ENCODE peak calls at places on chromosome 21, in seven cellular contexts. One of them, this sample, is unnamed. For H3K4me1, the result is how much of the 10 kb centered on the place peaks cover.

GRCh38 chr21:45974073-45975016 is 7.2 kb upstream of the COL6A1 start:
- DNase-seq in H9: peak
- DNase-seq in mesenchymal stem cell: peak
- DNase-seq in trophoblast cell: no peak
- DNase-seq in neuronal stem cell: no peak
- DNase-seq in IMR-90: peak
- DNase-seq in H1: peak
- DNase-seq in this sample: peak

GRCh38 chr21:32190491-32191144 is 88.2 kb downstream of the MIS18A start:
- DNase-seq in mesenchymal stem cell: no peak
- DNase-seq in neuronal stem cell: no peak
- DNase-seq in trophoblast cell: no peak
- DNase-seq in H1: no peak
- DNase-seq in H9: no peak
- DNase-seq in IMR-90: no peak
- DNase-seq in this sample: no peak

GRCh38 chr21:46153259-46154154 is 1.9 kb downstream of the FTCD start:
- DNase-seq in H9: peak
- DNase-seq in IMR-90: no peak
- DNase-seq in trophoblast cell: no peak
- DNase-seq in H1: peak
- DNase-seq in mesenchymal stem cell: peak
- DNase-seq in neuronal stem cell: peak
- DNase-seq in this sample: peak

GRCh38 chr21:46455575-46456385 is 2.9 kb upstream of the DIP2A start:
- DNase-seq in H9: no peak
- DNase-seq in H1: no peak
- DNase-seq in mesenchymal stem cell: peak
- DNase-seq in IMR-90: peak
- DNase-seq in neuronal stem cell: no peak
- DNase-seq in trophoblast cell: no peak
- DNase-seq in this sample: peak

GRCh38 chr21:31108969-31109368 is 70.7 kb upstream of the KRTAP19-8 start:
- DNase-seq in trophoblast cell: no peak
- DNase-seq in IMR-90: peak
- DNase-seq in H9: no peak
- DNase-seq in H1: no peak
- DNase-seq in mesenchymal stem cell: peak
- DNase-seq in neuronal stem cell: no peak
- DNase-seq in this sample: peak

GRCh38 chr21:15005391-15005790 is 59.4 kb downstream of the NRIP1 start:
- DNase-seq in neuronal stem cell: no peak
- DNase-seq in H9: peak
- DNase-seq in IMR-90: peak
- DNase-seq in H1: peak
- DNase-seq in trophoblast cell: no peak
- DNase-seq in mesenchymal stem cell: no peak
- DNase-seq in this sample: peak

GRCh38 chr21:25169370-25169769 is 437.9 kb downstream of the MRPL39 start:
- DNase-seq in mesenchymal stem cell: no peak
- DNase-seq in H1: no peak
- DNase-seq in H9: no peak
- DNase-seq in neuronal stem cell: no peak
- DNase-seq in IMR-90: no peak
- DNase-seq in trophoblast cell: no peak
- DNase-seq in this sample: no peak

GRCh38 chr21:18370292-18370691 is 33.3 kb downstream of the TMPRSS15 start:
- DNase-seq in neuronal stem cell: no peak
- DNase-seq in mesenchymal stem cell: no peak
- DNase-seq in H1: no peak
- DNase-seq in trophoblast cell: no peak
- DNase-seq in H9: no peak
- DNase-seq in IMR-90: no peak
- DNase-seq in this sample: no peak

GRCh38 chr21:46190491-46191131 is 6.4 kb upstream of the SPATC1L start:
- DNase-seq in H1: no peak
- DNase-seq in H9: peak
- DNase-seq in trophoblast cell: no peak
- DNase-seq in IMR-90: no peak
- DNase-seq in neuronal stem cell: no peak
- DNase-seq in mesenchymal stem cell: no peak
- DNase-seq in this sample: no peak

GRCh38 chr21:38985423-38986378 is 180.0 kb downstream of the ETS2 start:
- DNase-seq in H9: no peak
- DNase-seq in H1: no peak
- DNase-seq in neuronal stem cell: no peak
- DNase-seq in trophoblast cell: no peak
- DNase-seq in IMR-90: peak
- DNase-seq in mesenchymal stem cell: peak
- DNase-seq in this sample: no peak

GRCh38 chr21:17343055-17343454 is 169.8 kb upstream of the CXADR start:
- DNase-seq in trophoblast cell: peak
- DNase-seq in H9: no peak
- DNase-seq in neuronal stem cell: peak
- DNase-seq in H1: no peak
- DNase-seq in mesenchymal stem cell: peak
- DNase-seq in IMR-90: peak
- DNase-seq in this sample: peak

GRCh38 chr21:28903448-28903847 is 89.2 kb downstream of the LTN1 start:
- DNase-seq in IMR-90: no peak
- DNase-seq in trophoblast cell: no peak
- DNase-seq in H1: no peak
- DNase-seq in neuronal stem cell: no peak
- DNase-seq in H9: no peak
- DNase-seq in mesenchymal stem cell: no peak
- DNase-seq in this sample: no peak

GRCh38 chr21:39968010-39968409 is 100.8 kb downstream of the PCP4 start:
- DNase-seq in H9: peak
- DNase-seq in mesenchymal stem cell: no peak
- DNase-seq in neuronal stem cell: no peak
- DNase-seq in H1: peak
- DNase-seq in trophoblast cell: no peak
- DNase-seq in IMR-90: no peak
- DNase-seq in this sample: no peak

GRCh38 chr21:19609611-19610010 is 1206.0 kb upstream of the TMPRSS15 start:
- DNase-seq in neuronal stem cell: no peak
- DNase-seq in H9: no peak
- DNase-seq in IMR-90: no peak
- DNase-seq in trophoblast cell: no peak
- DNase-seq in H1: no peak
- DNase-seq in mesenchymal stem cell: no peak
- DNase-seq in this sample: no peak

GRCh38 chr21:43721939-43722338 is 3.0 kb downstream of the PDXK start:
- DNase-seq in mesenchymal stem cell: no peak
- DNase-seq in neuronal stem cell: no peak
- DNase-seq in trophoblast cell: no peak
- DNase-seq in H1: no peak
- DNase-seq in IMR-90: no peak
- DNase-seq in H9: no peak
- DNase-seq in this sample: no peak
- H3K4me1 ChIP-seq in mesenchymal stem cell: under half
- H3K4me1 ChIP-seq in neuronal stem cell: under half
- H3K4me1 ChIP-seq in trophoblast cell: under half
- H3K4me1 ChIP-seq in H1: under half
- H3K4me1 ChIP-seq in IMR-90: under half
- H3K4me1 ChIP-seq in H9: under half
- H3K4me1 ChIP-seq in this sample: under half

DNA sequence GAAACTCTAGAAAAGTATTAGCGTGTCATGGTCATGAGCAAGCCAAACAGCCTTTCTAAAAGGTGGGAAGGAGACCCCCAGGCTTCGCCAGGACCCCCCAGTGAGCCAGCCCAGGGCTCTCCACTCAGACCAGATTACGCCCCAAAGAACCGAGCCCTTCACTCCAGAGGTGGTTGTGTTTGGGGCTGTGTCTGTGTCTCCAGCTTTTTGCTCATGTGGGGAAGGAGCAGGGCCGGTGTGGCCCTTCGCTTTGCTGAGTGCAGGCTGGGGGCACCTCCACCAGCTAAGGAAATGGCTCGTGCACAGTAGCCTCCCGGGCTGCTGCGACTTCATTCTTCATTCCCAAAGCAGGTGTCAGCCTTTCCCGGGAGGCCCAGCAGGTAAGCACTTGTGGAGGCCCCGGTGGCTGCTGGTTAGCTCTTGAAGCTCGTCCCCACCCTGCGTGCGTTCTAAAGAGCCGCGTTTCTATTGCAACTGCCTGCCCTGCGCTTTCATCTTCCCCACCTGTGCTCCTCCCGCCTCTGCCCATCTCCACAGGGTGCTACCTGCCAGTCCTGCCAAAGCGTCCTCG is 531 bp downstream of the TSPEAR start:
- DNase-seq in IMR-90: no peak
- DNase-seq in neuronal stem cell: no peak
- DNase-seq in H1: peak
- DNase-seq in mesenchymal stem cell: no peak
- DNase-seq in H9: peak
- DNase-seq in trophoblast cell: peak
- DNase-seq in this sample: peak
- H3K23ac ChIP-seq in IMR-90: no peak
- H3K23ac ChIP-seq in neuronal stem cell: peak
- H3K23ac ChIP-seq in H1: no peak
- H3K23ac ChIP-seq in mesenchymal stem cell: no peak
- H3K23ac ChIP-seq in H9: no peak
- H3K23ac ChIP-seq in trophoblast cell: no peak
- H3K23ac ChIP-seq in this sample: no peak

GRCh38 chr21:42535602-42536171 is 22.0 kb downstream of the SLC37A1 start:
- DNase-seq in IMR-90: no peak
- DNase-seq in H9: no peak
- DNase-seq in mesenchymal stem cell: no peak
- DNase-seq in neuronal stem cell: no peak
- DNase-seq in trophoblast cell: no peak
- DNase-seq in H1: no peak
- DNase-seq in this sample: no peak
- H3K4me2 ChIP-seq in IMR-90: no peak
- H3K4me2 ChIP-seq in H9: no peak
- H3K4me2 ChIP-seq in mesenchymal stem cell: no peak
- H3K4me2 ChIP-seq in neuronal stem cell: no peak
- H3K4me2 ChIP-seq in trophoblast cell: no peak
- H3K4me2 ChIP-seq in H1: no peak
- H3K4me2 ChIP-seq in this sample: no peak

DNA sequence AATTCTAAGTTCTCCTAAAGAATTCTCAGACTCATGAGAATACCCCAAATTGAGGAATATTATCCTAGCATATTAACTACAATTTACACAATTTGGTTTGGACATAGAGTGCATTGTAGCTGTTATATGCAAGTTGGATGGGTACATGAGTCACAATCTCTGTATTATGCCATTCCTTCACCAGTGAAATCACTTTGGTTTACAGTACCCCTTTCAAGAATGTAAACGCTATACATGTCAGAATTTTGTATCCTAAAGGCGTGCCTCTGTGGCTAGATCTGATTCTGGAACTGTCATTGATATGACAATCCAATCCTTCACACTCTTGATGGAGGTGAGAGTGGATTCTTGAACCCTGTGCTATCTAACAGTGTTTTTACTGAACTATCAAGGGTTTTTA is 6.7 kb upstream of the IL10RB start:
- DNase-seq in mesenchymal stem cell: peak
- DNase-seq in H1: no peak
- DNase-seq in H9: no peak
- DNase-seq in IMR-90: peak
- DNase-seq in trophoblast cell: no peak
- DNase-seq in neuronal stem cell: no peak
- DNase-seq in this sample: no peak
- H3K4me1 ChIP-seq in mesenchymal stem cell: under half
- H3K4me1 ChIP-seq in H1: under half
- H3K4me1 ChIP-seq in H9: under half
- H3K4me1 ChIP-seq in IMR-90: under half
- H3K4me1 ChIP-seq in trophoblast cell: under half
- H3K4me1 ChIP-seq in neuronal stem cell: under half
- H3K4me1 ChIP-seq in this sample: under half

GRCh38 chr21:36263797-36264196 is 56.2 kb upstream of the MORC3 start:
- DNase-seq in neuronal stem cell: no peak
- DNase-seq in H9: no peak
- DNase-seq in mesenchymal stem cell: no peak
- DNase-seq in H1: no peak
- DNase-seq in IMR-90: no peak
- DNase-seq in trophoblast cell: no peak
- DNase-seq in this sample: no peak
- H3K23ac ChIP-seq in neuronal stem cell: no peak
- H3K23ac ChIP-seq in H9: no peak
- H3K23ac ChIP-seq in mesenchymal stem cell: no peak
- H3K23ac ChIP-seq in H1: no peak
- H3K23ac ChIP-seq in IMR-90: no peak
- H3K23ac ChIP-seq in trophoblast cell: no peak
- H3K23ac ChIP-seq in this sample: no peak

GRCh38 chr21:35505067-35505466 is 456.0 kb upstream of the RUNX1 start:
- DNase-seq in H1: no peak
- DNase-seq in mesenchymal stem cell: no peak
- DNase-seq in IMR-90: no peak
- DNase-seq in neuronal stem cell: no peak
- DNase-seq in trophoblast cell: no peak
- DNase-seq in H9: peak
- DNase-seq in this sample: no peak
- H3K4me2 ChIP-seq in H1: peak
- H3K4me2 ChIP-seq in mesenchymal stem cell: no peak
- H3K4me2 ChIP-seq in IMR-90: no peak
- H3K4me2 ChIP-seq in neuronal stem cell: no peak
- H3K4me2 ChIP-seq in trophoblast cell: no peak
- H3K4me2 ChIP-seq in H9: no peak
- H3K4me2 ChIP-seq in this sample: no peak

DNA sequence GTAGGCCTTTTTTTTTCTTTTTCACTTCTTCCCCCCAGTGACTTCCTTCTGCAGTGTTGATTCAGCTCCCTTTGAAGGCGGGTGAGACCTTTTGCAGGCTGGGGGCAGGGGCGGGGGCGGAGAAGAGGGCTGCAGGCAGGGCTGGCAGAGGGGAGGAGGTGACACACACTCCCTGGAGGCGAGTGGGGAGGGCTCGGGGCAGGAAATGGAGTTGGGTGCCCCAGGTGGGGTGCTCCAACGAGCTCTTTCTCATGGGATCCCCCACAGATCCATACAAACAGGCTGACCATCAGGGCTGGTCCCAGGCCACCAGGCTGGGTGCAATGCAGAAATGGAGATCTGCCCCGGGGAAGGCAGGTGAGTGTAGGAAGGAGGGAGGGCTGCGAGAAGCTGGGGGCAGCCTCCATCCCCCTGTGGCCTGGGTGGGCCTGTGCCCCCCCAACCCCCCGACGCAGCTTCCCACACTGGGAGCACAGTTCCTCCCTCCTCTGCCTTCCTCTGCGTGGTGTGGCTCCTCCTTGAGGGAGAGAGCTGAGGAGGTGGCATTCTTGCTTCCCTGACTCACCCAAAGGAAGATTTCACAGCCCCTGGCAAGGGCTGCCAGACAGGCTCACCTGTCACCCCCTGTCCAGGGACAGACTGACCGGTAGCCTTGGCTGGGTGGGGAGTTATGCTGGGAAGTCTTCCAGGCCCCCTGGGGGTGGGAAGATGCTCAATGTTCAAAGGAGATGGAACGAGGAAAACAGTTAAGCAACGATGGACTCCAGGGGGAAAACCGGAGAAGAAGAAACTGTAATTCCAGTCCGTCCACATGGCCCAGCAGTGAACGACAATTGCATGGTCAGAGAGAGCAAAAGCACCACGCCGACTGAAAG is 7.1 kb upstream of the ITGB2 start:
- DNase-seq in IMR-90: peak
- DNase-seq in trophoblast cell: peak
- DNase-seq in H1: no peak
- DNase-seq in mesenchymal stem cell: peak
- DNase-seq in neuronal stem cell: no peak
- DNase-seq in H9: peak
- DNase-seq in this sample: peak
- H3K4me1 ChIP-seq in IMR-90: under half
- H3K4me1 ChIP-seq in trophoblast cell: under half
- H3K4me1 ChIP-seq in H1: under half
- H3K4me1 ChIP-seq in mesenchymal stem cell: half or more
- H3K4me1 ChIP-seq in neuronal stem cell: under half
- H3K4me1 ChIP-seq in H9: under half
- H3K4me1 ChIP-seq in this sample: under half